ENCODE peak calls at places on chromosomes 4 and X, in nine cellular contexts. L, D, H, U, P, N, M, I and W are unnamed samples.

GRCh38 chr4:86035688-86036087 is 324.2 kb downstream of the MAPK10 start:
- DNase-seq in L (no peak), D (no peak), H (no peak), U (no peak), P (no peak), N (no peak), M (no peak), I (no peak), W (no peak)

GRCh38 chr4:88008624-88009235 is 1.3 kb downstream of the PKD2 start:
- DNase-seq in L (peak; percentile 43), D (no peak), H (no peak), U (no peak), P (no peak), N (no peak), M (no peak), I (no peak), W (peak; percentile 78)

GRCh38 chr4:140688711-140689598 is 67.2 kb downstream of the TBC1D9 start:
- DNase-seq in L (peak; percentile 59), D (no peak), H (no peak), U (no peak), P (no peak), N (no peak), M (no peak), I (no peak), W (no peak)

GRCh38 chrX:9339603-9340569 is 125.0 kb upstream of the TBL1X start:
- DNase-seq in L (no peak), D (no peak), H (no peak), U (no peak), P (no peak), N (no peak), M (no peak), I (no peak), W (no peak)

GRCh38 chr4:30721353-30722091 is 1.4 kb downstream of the PCDH7 start:
- DNase-seq in L (peak; percentile 86), D (peak; percentile 76), H (peak; percentile 56), U (no peak), P (no peak), N (no peak), M (peak; percentile 52), I (peak; percentile 19), W (peak; percentile 72)

GRCh38 chrX:124829930-124830329 is 483.6 kb downstream of the SH2D1A start:
- DNase-seq in L (no peak), D (no peak), H (no peak), U (no peak), P (no peak), N (no peak), M (no peak), I (no peak), W (no peak)

GRCh38 chrX:9948406-9948805 is 18.8 kb upstream of the CLDN34 start:
- DNase-seq in L (no peak), D (no peak), H (no peak), U (no peak), P (no peak), N (no peak), M (no peak), I (peak; percentile 18), W (no peak)

GRCh38 chrX:69555396-69556023 is 51.4 kb downstream of the NALF2 start:
- DNase-seq in L (no peak), D (no peak), H (no peak), U (no peak), P (no peak), N (no peak), M (peak; percentile 9), I (no peak), W (no peak)

GRCh38 chr4:45043916-45044315 is 317.6 kb upstream of the GNPDA2 start:
- DNase-seq in L (no peak), D (no peak), H (no peak), U (no peak), P (no peak), N (no peak), M (no peak), I (no peak), W (no peak)

GRCh38 chr4:6668391-6668790 is 25.3 kb upstream of the S100P start:
- DNase-seq in L (no peak), D (no peak), H (no peak), U (no peak), P (no peak), N (no peak), M (no peak), I (no peak), W (no peak)

DNA sequence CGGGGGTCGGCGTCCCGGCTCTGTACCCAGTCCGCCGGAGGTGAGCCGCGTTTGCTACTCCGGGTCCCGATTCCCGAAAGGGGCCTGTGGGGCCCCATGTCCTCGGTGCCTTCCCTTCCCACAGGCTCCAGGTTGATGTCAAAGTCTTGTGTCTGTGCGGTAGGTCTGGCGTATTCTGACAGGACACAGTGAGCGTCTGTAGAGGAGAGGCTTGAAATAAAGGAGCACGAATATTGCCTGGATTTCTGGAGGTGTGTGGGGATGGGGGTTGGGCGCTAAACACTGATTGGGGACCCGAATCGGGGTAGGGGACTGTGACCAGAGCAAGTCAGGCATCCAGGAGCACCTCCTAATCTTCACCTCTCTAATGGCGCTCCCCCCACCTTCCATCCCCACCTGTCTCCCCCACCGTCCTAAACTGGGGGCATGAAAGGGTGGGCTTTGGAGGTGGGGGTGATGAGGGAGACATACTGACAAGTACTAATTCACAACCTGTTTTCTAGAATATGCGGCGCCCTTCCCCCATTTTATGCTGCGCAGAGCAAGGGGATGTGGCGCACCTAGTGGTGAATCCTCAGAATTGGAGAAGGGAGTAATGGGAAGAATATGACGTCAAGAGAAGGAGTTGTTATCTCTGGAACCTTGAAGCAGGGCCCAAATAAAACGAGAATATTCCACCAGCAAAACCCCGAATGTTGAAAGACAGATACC is 874 bp downstream of the GPRASP2 start:
- DNase-seq in L (peak; percentile 47), D (peak; percentile 54), H (peak; percentile 42), U (no peak), P (peak; percentile 53), N (peak; percentile 36), M (peak; percentile 64), I (peak; percentile 60), W (peak; percentile 58)
- TF ChIP-seq POLR2AphosphoS5 in L (no peak), D (no peak), H (peak; percentile 7), U (no peak), P (peak; percentile 56), N (no peak), M (no peak), I (peak; percentile 78), W (no peak)

DNA sequence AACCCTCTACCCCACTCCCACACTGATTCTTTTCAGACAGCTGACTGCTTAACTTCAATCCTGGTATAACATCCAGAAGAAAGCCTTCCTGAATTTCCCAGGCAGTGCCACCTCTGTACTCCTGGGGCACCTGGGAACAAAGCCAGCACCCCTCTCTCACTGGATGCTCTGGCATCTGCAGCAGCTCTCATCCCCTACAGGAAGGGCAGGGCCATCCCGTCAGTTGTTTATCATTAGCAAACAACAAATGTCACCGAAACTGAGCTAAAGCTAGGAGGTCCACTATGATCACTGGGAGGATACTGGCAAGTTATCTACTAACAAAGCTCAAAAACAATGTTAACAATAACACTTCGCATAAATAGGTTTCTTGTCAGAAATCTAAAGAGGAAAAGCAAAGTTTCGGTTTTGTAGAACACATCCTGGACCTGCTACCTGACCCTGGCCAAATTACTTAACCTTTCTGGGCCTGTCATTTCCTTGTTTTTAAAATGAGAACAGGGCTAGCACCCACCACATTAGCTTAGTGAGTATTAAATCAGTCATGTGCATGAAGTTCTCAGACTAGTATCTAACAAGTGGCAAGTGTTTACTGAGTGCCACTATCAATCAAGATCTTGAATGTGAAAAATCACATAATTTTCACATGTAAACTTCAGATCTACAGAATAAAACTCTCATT is 86.6 kb downstream of the NR3C2 start:
- DNase-seq in L (peak; percentile 7), D (no peak), H (no peak), U (no peak), P (no peak), N (no peak), M (no peak), I (no peak), W (peak; percentile 93)
- TF ChIP-seq POLR2AphosphoS5 in L (no peak), D (no peak), H (no peak), U (no peak), P (no peak), N (no peak), M (no peak), I (no peak), W (no peak)

GRCh38 chr4:41215969-41216293 is 1.6 kb upstream of the APBB2 start:
- DNase-seq in L (no peak), D (peak; percentile 80), H (no peak), U (no peak), P (no peak), N (no peak), M (no peak), I (no peak), W (peak; percentile 52)

GRCh38 chr4:41213563-41214157 is 682 bp downstream of the APBB2 start:
- DNase-seq in L (no peak), D (no peak), H (no peak), U (no peak), P (no peak), N (no peak), M (no peak), I (no peak), W (peak; percentile 37)

GRCh38 chr4:41215155-41215554 is 813 bp upstream of the APBB2 start:
- DNase-seq in L (peak; percentile 13), D (no peak), H (no peak), U (no peak), P (no peak), N (no peak), M (no peak), I (no peak), W (peak; percentile 39)

GRCh38 chr4:41212221-41213203 is 1.8 kb downstream of the APBB2 start:
- DNase-seq in L (peak; percentile 55), D (no peak), H (peak; percentile 47), U (no peak), P (no peak), N (peak; percentile 55), M (peak; percentile 57), I (peak; percentile 55), W (peak; percentile 86)

DNA sequence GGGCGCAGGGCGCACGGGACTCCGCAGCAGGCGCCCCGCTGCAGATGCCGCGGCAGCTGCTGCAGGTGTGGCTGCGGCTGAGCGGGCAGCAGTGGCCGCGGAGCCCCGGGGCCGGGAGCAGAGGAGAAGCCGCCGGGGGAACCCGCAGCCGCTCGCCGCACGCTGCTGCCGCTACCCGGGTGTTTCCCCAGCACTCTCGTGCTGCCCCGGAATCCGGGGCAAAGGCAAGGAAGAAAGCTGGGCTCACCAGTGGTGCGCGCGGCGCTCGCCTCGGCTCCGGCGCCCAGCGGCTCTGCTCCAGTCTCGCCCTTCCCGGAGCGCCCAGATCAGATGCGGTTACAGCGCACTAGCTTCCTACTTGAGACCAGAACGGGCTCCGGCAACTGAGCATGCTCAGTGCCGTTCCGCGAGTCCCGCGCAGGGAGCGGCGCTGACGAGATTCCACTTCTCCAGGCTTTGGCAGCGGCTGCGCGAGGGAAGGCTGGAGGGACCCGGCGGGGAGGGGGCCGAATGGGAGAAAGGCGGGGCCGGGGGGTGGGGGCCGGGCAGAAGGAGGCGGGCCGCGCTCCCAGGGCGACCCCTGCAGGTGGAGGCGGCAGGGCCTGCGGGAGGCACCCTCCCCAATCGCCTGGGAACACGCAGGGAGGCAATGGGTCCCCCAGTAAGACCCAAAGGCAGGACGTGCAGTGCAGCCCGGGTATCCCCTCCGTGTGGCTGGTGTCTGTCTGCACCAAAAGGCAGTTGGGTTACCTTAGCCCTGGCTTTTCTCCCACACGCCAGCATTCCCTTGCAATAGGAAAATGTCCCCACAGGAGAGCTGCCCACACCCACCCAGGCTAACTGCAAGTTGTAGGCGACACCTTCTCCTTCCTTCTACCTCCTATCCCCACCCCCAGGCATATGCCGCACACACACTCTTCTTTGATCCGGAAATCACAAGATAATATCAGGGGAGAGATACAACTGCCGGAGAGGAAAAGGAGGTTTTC is at the start of gene APBB2:
- DNase-seq in L (peak; percentile 98), D (peak; percentile 94), H (peak; percentile 94), U (peak; percentile 93), P (peak; percentile 94), N (peak; percentile 92), M (peak; percentile 99), I (peak; percentile 95), W (peak; percentile 98)
- TF ChIP-seq POLR2AphosphoS5 in L (peak; percentile 91), D (peak; percentile 74), H (peak; percentile 96), U (peak; percentile 94), P (peak; percentile 60), N (peak; percentile 26), M (peak; percentile 92), I (peak; percentile 97), W (peak; percentile 91)

GRCh38 chrX:84108589-84108988 is 79.4 kb downstream of the RPS6KA6 start:
- DNase-seq in L (no peak), D (no peak), H (no peak), U (no peak), P (no peak), N (no peak), M (no peak), I (no peak), W (no peak)
- TF ChIP-seq POLR2AphosphoS5 in L (no peak), D (no peak), H (no peak), U (no peak), P (no peak), N (no peak), M (no peak), I (no peak), W (no peak)